ENCODE peak calls at places on chromosomes 7 and 10, in seven cellular contexts. One of them, this sample, is unnamed.

GRCh38 chr10:82438277-82438676 is 563.3 kb downstream of the NRG3 start:
- DNase-seq in transverse colon: no peak
- DNase-seq in Peyer's patch: no peak
- DNase-seq in GM12891: no peak
- DNase-seq in H54: no peak
- DNase-seq in A549: no peak
- DNase-seq in uterus: no peak
- DNase-seq in this sample: no peak

GRCh38 chr10:10680496-10680895 is 337.2 kb upstream of the CELF2 start:
- DNase-seq in GM12891: no peak
- DNase-seq in uterus: no peak
- DNase-seq in H54: no peak
- DNase-seq in A549: no peak
- DNase-seq in Peyer's patch: no peak
- DNase-seq in transverse colon: no peak
- DNase-seq in this sample: no peak

GRCh38 chr10:6048281-6049030 is 13.7 kb downstream of the IL2RA start:
- DNase-seq in Peyer's patch: no peak
- DNase-seq in uterus: no peak
- DNase-seq in A549: no peak
- DNase-seq in GM12891: no peak
- DNase-seq in transverse colon: no peak
- DNase-seq in H54: no peak
- DNase-seq in this sample: no peak

GRCh38 chr10:131574707-131575430 is 263.3 kb upstream of the TCERG1L start:
- DNase-seq in Peyer's patch: peak; percentile 28
- DNase-seq in transverse colon: no peak
- DNase-seq in GM12891: no peak
- DNase-seq in A549: no peak
- DNase-seq in uterus: no peak
- DNase-seq in H54: no peak
- DNase-seq in this sample: no peak

GRCh38 chr10:33681580-33681979 is 347.1 kb upstream of the NRP1 start:
- DNase-seq in uterus: no peak
- DNase-seq in GM12891: no peak
- DNase-seq in A549: no peak
- DNase-seq in transverse colon: no peak
- DNase-seq in H54: no peak
- DNase-seq in Peyer's patch: no peak
- DNase-seq in this sample: no peak

GRCh38 chr7:101058355-101058754 is 26.9 kb upstream of the TRIM56 start:
- DNase-seq in A549: peak; percentile 51
- DNase-seq in H54: peak; percentile 40
- DNase-seq in transverse colon: peak; percentile 58
- DNase-seq in uterus: peak; percentile 33
- DNase-seq in GM12891: no peak
- DNase-seq in Peyer's patch: peak; percentile 63
- DNase-seq in this sample: peak; percentile 50

GRCh38 chr10:14740684-14741247 is 33.9 kb downstream of the FAM107B start:
- DNase-seq in Peyer's patch: peak; percentile 55
- DNase-seq in GM12891: no peak
- DNase-seq in H54: no peak
- DNase-seq in A549: no peak
- DNase-seq in transverse colon: no peak
- DNase-seq in uterus: no peak
- DNase-seq in this sample: peak; percentile 28

GRCh38 chr7:12685550-12685949 is 1.9 kb upstream of the ARL4A start:
- DNase-seq in transverse colon: no peak
- DNase-seq in A549: peak; percentile 89
- DNase-seq in GM12891: no peak
- DNase-seq in uterus: peak; percentile 25
- DNase-seq in H54: no peak
- DNase-seq in Peyer's patch: peak; percentile 63
- DNase-seq in this sample: peak; percentile 33

GRCh38 chr7:91212592-91212991 is 51.6 kb upstream of the FZD1 start:
- DNase-seq in Peyer's patch: no peak
- DNase-seq in uterus: no peak
- DNase-seq in A549: no peak
- DNase-seq in transverse colon: no peak
- DNase-seq in GM12891: no peak
- DNase-seq in H54: no peak
- DNase-seq in this sample: peak; percentile 70

GRCh38 chr7:85407401-85407800 is 220.5 kb upstream of the SEMA3D start:
- DNase-seq in H54: no peak
- DNase-seq in Peyer's patch: no peak
- DNase-seq in GM12891: no peak
- DNase-seq in uterus: no peak
- DNase-seq in A549: no peak
- DNase-seq in transverse colon: no peak
- DNase-seq in this sample: no peak

GRCh38 chr10:16893664-16894063 is 76.4 kb upstream of the RSU1 start:
- DNase-seq in Peyer's patch: no peak
- DNase-seq in H54: no peak
- DNase-seq in A549: peak; percentile 16
- DNase-seq in transverse colon: no peak
- DNase-seq in uterus: no peak
- DNase-seq in GM12891: no peak
- DNase-seq in this sample: no peak

GRCh38 chr10:16894834-16895233 is 77.6 kb upstream of the RSU1 start:
- DNase-seq in A549: no peak
- DNase-seq in Peyer's patch: no peak
- DNase-seq in uterus: no peak
- DNase-seq in H54: no peak
- DNase-seq in GM12891: no peak
- DNase-seq in transverse colon: no peak
- DNase-seq in this sample: no peak

GRCh38 chr10:16887565-16887964 is 70.3 kb upstream of the RSU1 start:
- DNase-seq in A549: no peak
- DNase-seq in uterus: no peak
- DNase-seq in transverse colon: no peak
- DNase-seq in H54: no peak
- DNase-seq in Peyer's patch: no peak
- DNase-seq in GM12891: no peak
- DNase-seq in this sample: peak; percentile 93

GRCh38 chr10:16890691-16891090 is 73.5 kb upstream of the RSU1 start:
- DNase-seq in uterus: no peak
- DNase-seq in GM12891: no peak
- DNase-seq in Peyer's patch: no peak
- DNase-seq in transverse colon: no peak
- DNase-seq in A549: no peak
- DNase-seq in H54: no peak
- DNase-seq in this sample: no peak

DNA sequence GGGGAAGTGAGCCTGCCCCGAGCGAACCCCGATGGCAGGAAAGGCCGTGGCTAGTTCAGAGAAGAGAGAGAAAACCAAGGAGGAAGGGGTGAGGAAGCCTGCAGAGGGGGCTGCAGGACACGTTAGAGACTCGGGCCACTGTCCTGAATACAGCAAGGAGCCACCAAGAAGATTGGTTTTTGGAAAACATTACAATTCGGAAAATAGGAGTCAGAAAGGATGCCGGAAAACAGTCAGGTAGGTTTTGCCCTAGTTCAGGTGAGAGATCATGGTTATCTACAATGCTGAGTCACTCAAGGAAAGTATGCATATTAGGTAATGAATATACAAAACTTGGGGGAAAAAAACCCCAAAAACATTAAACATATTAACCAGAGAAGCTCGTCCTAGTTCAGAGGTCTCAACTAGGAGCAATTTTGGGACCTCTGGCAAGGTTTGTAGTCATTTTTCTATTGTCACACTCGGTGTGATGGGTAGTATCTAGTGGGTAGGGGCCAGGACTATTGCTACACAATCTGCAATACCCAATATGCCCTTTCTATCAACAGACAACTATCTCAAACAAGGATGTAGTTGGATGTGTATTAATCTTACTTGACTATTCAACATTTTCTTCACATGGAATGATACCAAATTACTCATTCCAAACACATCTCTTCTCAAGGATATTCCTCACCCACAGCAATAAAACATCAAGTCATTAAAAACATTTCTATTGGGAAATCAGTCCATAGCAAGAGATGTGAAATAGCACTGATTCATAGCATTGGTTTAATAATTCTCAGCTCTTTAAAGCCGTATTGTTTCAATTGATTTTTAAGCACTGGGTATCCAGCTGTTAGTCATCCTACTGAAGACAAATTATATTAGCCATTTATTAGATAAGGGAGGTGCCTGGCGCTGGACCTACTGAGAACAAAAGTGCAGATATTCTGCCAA is 74.4 kb upstream of the RSU1 start:
- DNase-seq in H54: no peak
- DNase-seq in uterus: peak; percentile 69
- DNase-seq in GM12891: no peak
- DNase-seq in transverse colon: peak; percentile 47
- DNase-seq in Peyer's patch: peak; percentile 79
- DNase-seq in A549: peak; percentile 51
- DNase-seq in this sample: peak; percentile 82
- TF ChIP-seq POLR2A in H54: peak; percentile 32
- TF ChIP-seq POLR2A in uterus: no peak
- TF ChIP-seq POLR2A in GM12891: peak; percentile 94
- TF ChIP-seq POLR2A in transverse colon: no peak
- TF ChIP-seq POLR2A in Peyer's patch: no peak
- TF ChIP-seq POLR2A in A549: no peak
- TF ChIP-seq POLR2A in this sample: peak; percentile 73

DNA sequence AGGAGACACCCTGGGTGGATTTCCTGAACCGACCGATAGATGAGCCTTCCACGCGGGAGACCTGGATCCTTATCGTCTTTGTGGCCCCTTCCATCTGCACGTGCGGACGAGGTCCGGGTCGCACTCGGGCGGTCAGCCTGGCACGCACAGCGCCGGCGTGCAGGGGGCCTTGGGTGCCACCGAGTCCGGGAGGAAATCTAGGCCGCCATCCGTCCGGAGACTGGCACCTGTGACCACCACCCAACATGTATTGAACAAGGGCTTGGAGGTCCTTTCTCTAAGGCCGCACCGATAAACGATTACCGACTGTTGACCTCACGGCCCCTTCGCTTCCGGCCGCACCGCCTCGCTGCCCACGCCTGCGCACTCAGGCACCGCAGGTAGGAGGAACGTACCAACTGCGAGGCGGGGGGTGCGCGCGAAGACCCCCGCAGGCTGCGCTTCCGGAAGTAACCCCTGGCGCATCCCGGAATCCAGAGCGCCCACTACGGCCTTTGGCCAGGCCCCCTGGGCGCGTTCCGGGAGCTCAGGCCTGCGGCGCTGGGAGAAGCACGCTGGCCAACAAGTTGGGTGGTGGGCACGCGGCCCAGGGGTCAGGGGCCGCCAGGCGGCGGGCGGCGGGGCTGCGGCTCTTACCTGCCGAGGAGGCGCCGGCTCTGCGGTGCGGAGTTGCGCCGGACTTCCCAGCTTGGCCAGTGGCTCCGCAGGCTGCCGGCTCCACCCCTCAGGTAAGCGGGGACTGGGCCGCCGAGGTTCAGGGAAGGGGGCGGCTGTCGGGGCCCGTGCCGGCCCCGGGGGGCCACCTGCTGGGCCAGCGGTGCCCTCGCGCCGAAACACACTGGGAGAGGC is at the start of the genes ACTR3C and LRRC61:
- DNase-seq in Peyer's patch: peak; percentile 85
- DNase-seq in A549: no peak
- DNase-seq in uterus: peak; percentile 48
- DNase-seq in H54: no peak
- DNase-seq in transverse colon: peak; percentile 77
- DNase-seq in GM12891: peak; percentile 67
- DNase-seq in this sample: no peak
- TF ChIP-seq POLR2A in Peyer's patch: peak; percentile 37
- TF ChIP-seq POLR2A in A549: no peak
- TF ChIP-seq POLR2A in uterus: peak; percentile 35
- TF ChIP-seq POLR2A in H54: no peak
- TF ChIP-seq POLR2A in transverse colon: peak; percentile 43
- TF ChIP-seq POLR2A in GM12891: peak; percentile 83
- TF ChIP-seq POLR2A in this sample: no peak

DNA sequence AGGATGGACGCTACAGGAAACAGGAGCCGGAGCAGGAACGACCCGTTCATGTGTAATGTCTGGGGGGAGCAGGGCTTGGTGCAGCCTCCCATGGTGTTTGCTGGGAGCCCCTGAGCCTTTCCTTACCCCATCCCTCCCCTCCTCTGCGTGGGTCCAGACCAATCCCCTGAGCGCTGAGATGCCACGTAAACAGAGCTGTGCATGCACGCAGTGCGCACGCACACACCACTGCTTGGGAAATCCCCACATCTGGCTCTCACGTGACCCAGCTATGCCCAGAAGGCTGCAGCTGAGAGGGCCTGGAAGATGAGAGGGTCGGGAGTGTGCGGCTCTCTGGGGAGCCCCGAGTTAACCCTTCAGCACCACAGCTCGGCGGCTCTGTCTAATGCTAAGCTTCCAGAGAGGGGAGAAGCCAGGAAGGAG is 177.3 kb downstream of the SH3PXD2A start:
- DNase-seq in H54: no peak
- DNase-seq in uterus: peak; percentile 93
- DNase-seq in transverse colon: peak; percentile 87
- DNase-seq in GM12891: peak; percentile 91
- DNase-seq in A549: no peak
- DNase-seq in Peyer's patch: peak; percentile 93
- DNase-seq in this sample: peak; percentile 100
- TF ChIP-seq POLR2A in H54: no peak
- TF ChIP-seq POLR2A in uterus: peak; percentile 86
- TF ChIP-seq POLR2A in transverse colon: peak; percentile 42
- TF ChIP-seq POLR2A in GM12891: peak; percentile 69
- TF ChIP-seq POLR2A in A549: no peak
- TF ChIP-seq POLR2A in Peyer's patch: no peak
- TF ChIP-seq POLR2A in this sample: peak; percentile 97

DNA sequence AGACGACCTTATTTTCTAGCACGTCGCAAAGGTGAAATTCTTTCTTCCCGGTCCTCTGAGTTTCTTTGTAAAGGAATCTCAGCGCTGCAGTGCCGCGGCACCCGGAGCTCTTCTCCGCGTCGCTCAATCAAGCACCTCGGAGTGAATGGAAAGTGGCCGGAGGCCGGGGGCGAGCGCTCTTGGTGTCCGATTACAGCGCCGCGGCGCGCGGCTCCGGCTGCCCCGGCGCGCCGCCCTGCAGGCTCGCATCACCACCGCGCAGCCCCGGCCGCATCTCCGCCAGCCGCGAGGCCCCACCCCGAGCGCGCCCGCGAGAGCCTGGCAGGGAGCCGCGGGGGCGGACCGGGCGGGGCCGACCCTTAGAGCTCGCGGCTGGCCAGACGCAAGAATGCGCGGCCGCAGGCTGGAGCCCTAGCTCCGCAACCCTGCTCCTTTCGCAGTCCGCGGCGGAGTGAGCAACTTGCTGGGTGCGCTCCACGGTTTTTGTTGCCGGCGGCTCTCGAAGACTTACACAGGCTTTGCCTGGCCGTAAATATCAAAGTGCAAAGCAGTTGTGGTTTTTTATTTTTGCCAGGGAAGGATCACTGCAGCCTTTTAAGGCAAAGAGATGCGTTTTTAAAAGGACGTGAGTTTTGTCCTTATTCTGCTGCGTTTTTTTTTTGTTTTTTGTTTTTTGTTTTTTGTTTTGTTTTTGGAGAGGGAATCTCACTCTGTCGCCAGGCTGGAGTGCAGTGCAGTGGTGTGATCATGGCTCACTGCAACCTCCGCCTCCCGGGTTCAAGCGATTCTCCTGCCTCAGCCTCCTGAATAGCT is at the start of gene SEMA3C:
- DNase-seq in GM12891: peak; percentile 29
- DNase-seq in uterus: peak; percentile 92
- DNase-seq in transverse colon: peak; percentile 90
- DNase-seq in A549: peak; percentile 94
- DNase-seq in Peyer's patch: peak; percentile 89
- DNase-seq in H54: peak; percentile 72
- DNase-seq in this sample: peak; percentile 94
- TF ChIP-seq POLR2A in GM12891: no peak
- TF ChIP-seq POLR2A in uterus: peak; percentile 73
- TF ChIP-seq POLR2A in transverse colon: peak; percentile 86
- TF ChIP-seq POLR2A in A549: peak; percentile 91
- TF ChIP-seq POLR2A in Peyer's patch: peak; percentile 52
- TF ChIP-seq POLR2A in H54: peak; percentile 71
- TF ChIP-seq POLR2A in this sample: peak; percentile 87